ENCODE peak calls at places on chromosomes 5 and 9, in nine cellular contexts. L, T, O, I, K, F, C, H and Z are unnamed samples.

GRCh38 chr9:83296123-83296522 is 233.2 kb upstream of the RASEF start:
- DNase-seq in H (no peak), L (no peak), K (no peak), F (no peak), O (no peak), T (peak; percentile 59), I (no peak), C (peak; percentile 51), Z (no peak)

GRCh38 chr9:80881946-80882345 is 807.4 kb downstream of the TLE1 start:
- DNase-seq in K (no peak), I (no peak), C (no peak), F (no peak), L (no peak), H (no peak), O (no peak), T (no peak), Z (no peak)

GRCh38 chr5:6723122-6723885 is 10.1 kb downstream of the TENT4A start:
- DNase-seq in I (no peak), T (no peak), C (no peak), L (no peak), H (no peak), F (no peak), O (peak; percentile 8), K (no peak), Z (no peak)

GRCh38 chr5:179158556-179158955 is 98.4 kb downstream of the ZNF354C start:
- DNase-seq in L (no peak), O (no peak), K (no peak), C (no peak), H (no peak), T (no peak), I (peak; percentile 17), F (no peak), Z (no peak)

GRCh38 chr9:88802533-88802932 is 188.7 kb upstream of the S1PR3 start:
- DNase-seq in I (no peak), H (no peak), K (no peak), C (no peak), O (no peak), L (no peak), T (no peak), F (no peak), Z (no peak)

GRCh38 chr5:136032564-136032963 is 3.8 kb downstream of the TGFBI start:
- DNase-seq in F (peak; percentile 44), C (no peak), H (no peak), K (no peak), T (no peak), O (no peak), I (no peak), L (no peak), Z (no peak)

GRCh38 chr9:113446323-113446740 is 17.2 kb upstream of the RGS3 start:
- DNase-seq in O (no peak), H (peak; percentile 37), L (no peak), K (no peak), I (no peak), F (no peak), T (peak; percentile 74), C (peak; percentile 59), Z (no peak)

GRCh38 chr9:113998529-113999255 is 79.4 kb downstream of the AMBP start:
- DNase-seq in O (peak; percentile 11), H (no peak), T (no peak), I (no peak), L (peak; percentile 1), F (no peak), K (no peak), C (no peak), Z (no peak)

GRCh38 chr9:136110082-136111061 is 8.3 kb downstream of the TMEM250 start:
- DNase-seq in I (no peak), L (no peak), T (no peak), O (no peak), K (no peak), H (no peak), F (no peak), C (no peak), Z (no peak)

GRCh38 chr9:136108648-136109266 is 9.9 kb downstream of the TMEM250 start:
- DNase-seq in H (no peak), I (no peak), F (no peak), L (no peak), T (peak; percentile 10), K (no peak), O (no peak), C (no peak), Z (no peak)

GRCh38 chr9:136107953-136108647 is 10.6 kb downstream of the TMEM250 start:
- DNase-seq in I (no peak), T (peak; percentile 40), O (no peak), F (no peak), L (no peak), K (peak; percentile 60), H (no peak), C (no peak), Z (no peak)

GRCh38 chr9:136111190-136111589 is 7.5 kb downstream of the TMEM250 start:
- DNase-seq in O (no peak), T (no peak), K (no peak), I (no peak), F (no peak), C (no peak), L (no peak), H (no peak), Z (no peak)

DNA sequence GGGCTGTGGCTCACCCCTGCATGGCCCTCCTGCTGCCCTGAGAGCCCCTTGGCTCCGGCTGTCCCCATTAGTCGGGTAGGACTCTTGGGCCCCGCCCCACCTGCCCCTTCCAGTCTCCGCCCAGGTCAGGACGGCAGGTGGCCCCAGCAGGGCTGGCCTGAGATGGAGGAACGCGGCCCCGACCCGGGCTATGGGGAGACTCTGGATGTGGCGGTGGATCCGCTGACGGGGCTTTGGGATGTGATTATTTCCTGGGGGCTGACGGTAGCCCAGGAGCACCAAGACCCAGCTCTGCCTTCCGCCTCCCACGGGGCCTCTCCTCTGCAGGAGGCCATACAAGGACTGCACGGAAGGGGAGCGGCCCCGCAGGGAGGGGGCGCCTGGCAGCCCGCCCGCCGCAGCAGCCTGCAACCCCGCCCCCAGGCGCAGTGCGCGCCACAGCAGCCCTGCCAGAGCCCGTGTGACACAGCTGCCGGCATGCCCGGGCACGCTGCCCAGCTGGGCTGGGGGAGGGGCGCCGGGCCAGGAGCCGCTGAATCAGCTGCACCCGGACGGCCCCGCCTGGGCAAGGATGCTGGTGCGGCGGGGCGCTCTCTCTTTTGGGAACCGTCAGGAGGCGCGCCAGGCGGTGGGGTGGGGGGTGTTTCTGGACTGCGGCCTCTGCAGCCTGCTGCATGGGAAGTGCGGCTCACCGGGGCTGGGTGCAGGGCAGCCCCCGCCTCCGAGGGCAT is 9.2 kb downstream of the TMEM250 start:
- DNase-seq in K (peak; percentile 96), T (peak; percentile 63), I (peak; percentile 92), O (peak; percentile 92), L (peak; percentile 72), F (peak; percentile 96), C (peak; percentile 81), H (no peak), Z (peak; percentile 91)
- H3K27ac ChIP-seq in K (peak overlapping the region; percentile 70), T (no peak overlapping the region), I (peak overlapping the region; percentile 84), O (peak overlapping the region; percentile 39), L (peak overlapping the region; percentile 81), F (no peak overlapping the region), C (no peak overlapping the region), H (peak overlapping the region; percentile 54), Z (peak overlapping the region; percentile 76)

GRCh38 chr5:231661-232060 is 13.5 kb downstream of the SDHA start:
- DNase-seq in C (no peak), L (no peak), O (no peak), I (no peak), H (no peak), F (no peak), K (no peak), T (no peak), Z (peak; percentile 49)

GRCh38 chr5:228886-229285 is 10.8 kb downstream of the SDHA start:
- DNase-seq in T (no peak), L (no peak), F (no peak), K (no peak), I (no peak), H (no peak), C (no peak), O (no peak), Z (no peak)

GRCh38 chr5:230711-231110 is 12.6 kb downstream of the SDHA start:
- DNase-seq in I (no peak), F (no peak), K (no peak), O (no peak), C (no peak), T (no peak), L (no peak), H (no peak), Z (no peak)

GRCh38 chr5:234450-234849 is 16.3 kb downstream of the SDHA start:
- DNase-seq in K (no peak), T (no peak), I (no peak), L (no peak), F (no peak), O (no peak), H (no peak), C (no peak), Z (no peak)
- H3K27ac ChIP-seq in K (no peak overlapping the region), T (no peak overlapping the region), I (no peak overlapping the region), L (no peak overlapping the region), F (no peak overlapping the region), O (no peak overlapping the region), H (no peak overlapping the region), C (no peak overlapping the region), Z (no peak overlapping the region)

GRCh38 chr5:61617995-61618525 is 286.0 kb downstream of the ZSWIM6 start:
- DNase-seq in I (no peak), K (no peak), F (no peak), C (no peak), T (no peak), O (no peak), H (no peak), L (no peak), Z (no peak)

GRCh38 chr5:61617039-61617438 is 285.0 kb downstream of the ZSWIM6 start:
- DNase-seq in O (no peak), T (no peak), I (no peak), L (no peak), C (no peak), F (no peak), K (no peak), H (no peak), Z (no peak)

GRCh38 chr5:61619777-61620518 is 287.9 kb downstream of the ZSWIM6 start:
- DNase-seq in O (no peak), K (no peak), L (no peak), T (no peak), H (no peak), F (no peak), I (no peak), C (no peak), Z (no peak)

GRCh38 chr5:61619289-61619688 is 287.2 kb downstream of the ZSWIM6 start:
- DNase-seq in I (no peak), H (no peak), O (no peak), K (no peak), L (no peak), F (no peak), T (no peak), C (peak; percentile 41), Z (no peak)

GRCh38 chr5:61618577-61618976 is 286.5 kb downstream of the ZSWIM6 start:
- DNase-seq in T (no peak), L (no peak), C (peak; percentile 10), K (no peak), F (no peak), H (no peak), O (no peak), I (no peak), Z (no peak)
- H3K27ac ChIP-seq in T (no peak overlapping the region), L (peak overlapping the region; percentile 99), C (no peak overlapping the region), K (no peak overlapping the region), F (no peak overlapping the region), H (no peak overlapping the region), O (no peak overlapping the region), I (no peak overlapping the region), Z (peak overlapping the region; percentile 97)

DNA sequence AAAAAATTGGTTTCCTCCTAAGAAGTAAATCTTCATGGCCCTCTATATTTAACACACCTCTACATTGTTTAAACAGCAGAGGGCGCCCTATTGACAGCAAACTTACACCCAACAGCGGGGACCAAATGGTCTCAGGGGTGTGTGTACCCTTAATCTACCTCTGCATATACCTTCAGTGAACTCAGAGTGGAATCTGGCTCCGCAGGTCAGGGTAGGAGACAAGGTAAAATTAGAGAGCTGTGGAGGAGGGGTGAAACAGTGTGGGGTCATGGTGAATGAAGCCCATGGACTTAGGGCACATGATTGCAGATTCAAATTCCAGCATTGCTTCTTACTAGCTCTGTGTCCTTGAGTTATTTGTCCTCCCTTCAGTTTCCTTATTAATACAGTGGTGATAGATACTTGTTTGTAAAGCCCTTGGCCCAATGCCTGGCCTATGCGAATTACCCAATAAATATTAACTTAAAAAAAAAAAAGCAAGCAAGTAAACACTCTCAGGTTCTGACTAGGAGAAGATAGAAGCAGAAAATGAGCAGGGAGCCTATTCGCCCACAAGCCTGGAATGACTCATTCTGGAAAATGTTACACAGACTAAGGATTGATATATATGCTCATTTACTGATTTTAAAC is 122.9 kb downstream of the CAVIN4 start:
- DNase-seq in O (no peak), T (peak; percentile 39), L (peak; percentile 4), I (no peak), H (peak; percentile 20), C (peak; percentile 75), F (no peak), K (no peak), Z (no peak)
- H3K27ac ChIP-seq in O (no peak overlapping the region), T (no peak overlapping the region), L (no peak overlapping the region), I (no peak overlapping the region), H (no peak overlapping the region), C (no peak overlapping the region), F (no peak overlapping the region), K (no peak overlapping the region), Z (no peak overlapping the region)